ENCODE peak calls at places on chromosomes 11 and 22, in five cellular contexts. One of them, this sample, is unnamed.
A peak's percentile ranks its signal among the peaks of the same experiment; 100 is the strongest.

GRCh38 chr11:44617671-44618461 is 52.4 kb downstream of the CD82 start:
- DNase-seq in GM12891: no peak
- DNase-seq in ovary: no peak
- DNase-seq in erythroblast: no peak
- DNase-seq in sigmoid colon: peak; percentile 55
- DNase-seq in this sample: no peak

GRCh38 chr11:110565690-110566336 is 136.1 kb downstream of the FDX1 start:
- DNase-seq in GM12891: no peak
- DNase-seq in ovary: no peak
- DNase-seq in erythroblast: no peak
- DNase-seq in sigmoid colon: no peak
- DNase-seq in this sample: peak; percentile 8

GRCh38 chr11:64971421-64972233 is at the start of gene MAJIN:
- DNase-seq in GM12891: peak; percentile 83
- DNase-seq in ovary: peak; percentile 89
- DNase-seq in erythroblast: peak; percentile 85
- DNase-seq in sigmoid colon: peak; percentile 93
- DNase-seq in this sample: peak; percentile 55

GRCh38 chr11:74019104-74019738 is 10.3 kb upstream of the UCP3 start:
- DNase-seq in GM12891: no peak
- DNase-seq in ovary: no peak
- DNase-seq in erythroblast: peak; percentile 51
- DNase-seq in sigmoid colon: no peak
- DNase-seq in this sample: no peak

GRCh38 chr11:44775366-44776356 is 48.9 kb downstream of the TSPAN18 start:
- DNase-seq in GM12891: peak; percentile 44
- DNase-seq in ovary: no peak
- DNase-seq in erythroblast: peak; percentile 70
- DNase-seq in sigmoid colon: peak; percentile 81
- DNase-seq in this sample: peak; percentile 10

GRCh38 chr11:82733444-82734119 is at the start of gene FAM181B:
- DNase-seq in GM12891: peak; percentile 37
- DNase-seq in ovary: peak; percentile 68
- DNase-seq in erythroblast: peak; percentile 52
- DNase-seq in sigmoid colon: peak; percentile 72
- DNase-seq in this sample: no peak

GRCh38 chr11:13862845-13863392 is 99.6 kb upstream of the SPON1 start:
- DNase-seq in GM12891: no peak
- DNase-seq in ovary: no peak
- DNase-seq in erythroblast: no peak
- DNase-seq in sigmoid colon: no peak
- DNase-seq in this sample: no peak

GRCh38 chr11:9228086-9228485 is 37.1 kb downstream of the DENND5A start:
- DNase-seq in GM12891: no peak
- DNase-seq in ovary: no peak
- DNase-seq in erythroblast: no peak
- DNase-seq in sigmoid colon: no peak
- DNase-seq in this sample: no peak

GRCh38 chr11:8082391-8083087 is 1.5 kb downstream of the TUB start:
- DNase-seq in GM12891: no peak
- DNase-seq in ovary: no peak
- DNase-seq in erythroblast: no peak
- DNase-seq in sigmoid colon: no peak
- DNase-seq in this sample: no peak

GRCh38 chr22:49046546-49047305 is 780.9 kb downstream of the BRD1 start:
- DNase-seq in GM12891: peak; percentile 67
- DNase-seq in ovary: no peak
- DNase-seq in erythroblast: peak; percentile 24
- DNase-seq in sigmoid colon: no peak
- DNase-seq in this sample: no peak

GRCh38 chr22:23207786-23208325 is 27.5 kb downstream of the BCR start:
- DNase-seq in GM12891: no peak
- DNase-seq in ovary: no peak
- DNase-seq in erythroblast: no peak
- DNase-seq in sigmoid colon: no peak
- DNase-seq in this sample: no peak

GRCh38 chr11:29129850-29130249 is 887.0 kb downstream of the KCNA4 start:
- DNase-seq in GM12891: no peak
- DNase-seq in ovary: no peak
- DNase-seq in erythroblast: no peak
- DNase-seq in sigmoid colon: no peak
- DNase-seq in this sample: no peak

GRCh38 chr11:58640386-58641023 is 18.0 kb downstream of the CNTF start:
- DNase-seq in GM12891: no peak
- DNase-seq in ovary: no peak
- DNase-seq in erythroblast: no peak
- DNase-seq in sigmoid colon: no peak
- DNase-seq in this sample: no peak

GRCh38 chr22:24554316-24555159 is at the start of gene GUCD1:
- DNase-seq in GM12891: no peak
- DNase-seq in ovary: no peak
- DNase-seq in erythroblast: peak; percentile 63
- DNase-seq in sigmoid colon: no peak
- DNase-seq in this sample: peak; percentile 24
- TF ChIP-seq POLR2A in GM12891: peak; percentile 3
- TF ChIP-seq POLR2A in ovary: peak; percentile 74
- TF ChIP-seq POLR2A in erythroblast: peak; percentile 67
- TF ChIP-seq POLR2A in sigmoid colon: peak; percentile 51
- TF ChIP-seq POLR2A in this sample: peak; percentile 82

DNA sequence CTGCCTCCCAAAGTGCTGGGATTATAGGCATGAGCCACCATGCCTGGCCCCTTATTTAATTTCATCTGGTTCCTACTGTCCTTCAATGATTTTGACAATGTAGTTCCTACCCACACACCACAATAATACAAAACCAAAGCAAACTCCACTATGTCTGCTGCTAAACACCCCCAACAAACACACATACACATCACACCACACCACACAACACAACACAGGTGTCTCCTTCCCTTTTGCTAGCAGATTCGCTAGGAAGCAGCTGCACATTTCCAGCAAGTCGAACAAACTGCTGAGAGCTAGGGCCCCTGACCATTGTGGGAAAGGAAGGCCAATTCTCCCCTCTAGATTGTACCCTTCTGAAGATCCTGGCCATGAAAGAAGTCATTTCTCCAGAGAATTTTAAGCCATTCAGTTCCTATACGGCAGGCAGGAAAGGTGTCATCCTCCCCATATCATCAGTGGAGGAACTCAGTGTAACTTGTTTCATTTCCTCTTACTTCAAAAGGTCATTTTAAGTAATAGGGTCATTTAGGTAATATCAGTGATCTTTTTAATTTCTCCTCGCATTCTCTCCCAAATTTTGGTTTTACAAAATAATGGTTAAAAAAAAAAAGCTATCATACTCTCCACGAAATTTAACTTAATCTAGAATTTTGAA is 18.5 kb downstream of the NUMA1 start:
- DNase-seq in GM12891: no peak
- DNase-seq in ovary: no peak
- DNase-seq in erythroblast: no peak
- DNase-seq in sigmoid colon: no peak
- DNase-seq in this sample: no peak
- TF ChIP-seq POLR2A in GM12891: no peak
- TF ChIP-seq POLR2A in ovary: no peak
- TF ChIP-seq POLR2A in erythroblast: no peak
- TF ChIP-seq POLR2A in sigmoid colon: no peak
- TF ChIP-seq POLR2A in this sample: no peak

GRCh38 chr11:118434553-118435232 is 1.6 kb upstream of the KMT2A start:
- DNase-seq in GM12891: no peak
- DNase-seq in ovary: peak; percentile 50
- DNase-seq in erythroblast: peak; percentile 62
- DNase-seq in sigmoid colon: peak; percentile 67
- DNase-seq in this sample: peak; percentile 14

GRCh38 chr11:118436639-118437045 is 350 bp downstream of the KMT2A start:
- DNase-seq in GM12891: no peak
- DNase-seq in ovary: no peak
- DNase-seq in erythroblast: peak; percentile 73
- DNase-seq in sigmoid colon: peak; percentile 60
- DNase-seq in this sample: no peak

GRCh38 chr11:118435233-118435892 is 929 bp upstream of the KMT2A start:
- DNase-seq in GM12891: peak; percentile 56
- DNase-seq in ovary: peak; percentile 61
- DNase-seq in erythroblast: peak; percentile 75
- DNase-seq in sigmoid colon: peak; percentile 72
- DNase-seq in this sample: peak; percentile 26

GRCh38 chr11:118437046-118437735 is 899 bp downstream of the KMT2A start:
- DNase-seq in GM12891: peak; percentile 10
- DNase-seq in ovary: peak; percentile 71
- DNase-seq in erythroblast: peak; percentile 86
- DNase-seq in sigmoid colon: peak; percentile 80
- DNase-seq in this sample: peak; percentile 44

GRCh38 chr11:118435893-118436624 is at the start of gene KMT2A:
- DNase-seq in GM12891: peak; percentile 77
- DNase-seq in ovary: peak; percentile 99
- DNase-seq in erythroblast: peak; percentile 97
- DNase-seq in sigmoid colon: peak; percentile 99
- DNase-seq in this sample: peak; percentile 97
- TF ChIP-seq POLR2A in GM12891: peak; percentile 16
- TF ChIP-seq POLR2A in ovary: peak; percentile 50
- TF ChIP-seq POLR2A in erythroblast: peak; percentile 46
- TF ChIP-seq POLR2A in sigmoid colon: no peak
- TF ChIP-seq POLR2A in this sample: peak; percentile 42

DNA sequence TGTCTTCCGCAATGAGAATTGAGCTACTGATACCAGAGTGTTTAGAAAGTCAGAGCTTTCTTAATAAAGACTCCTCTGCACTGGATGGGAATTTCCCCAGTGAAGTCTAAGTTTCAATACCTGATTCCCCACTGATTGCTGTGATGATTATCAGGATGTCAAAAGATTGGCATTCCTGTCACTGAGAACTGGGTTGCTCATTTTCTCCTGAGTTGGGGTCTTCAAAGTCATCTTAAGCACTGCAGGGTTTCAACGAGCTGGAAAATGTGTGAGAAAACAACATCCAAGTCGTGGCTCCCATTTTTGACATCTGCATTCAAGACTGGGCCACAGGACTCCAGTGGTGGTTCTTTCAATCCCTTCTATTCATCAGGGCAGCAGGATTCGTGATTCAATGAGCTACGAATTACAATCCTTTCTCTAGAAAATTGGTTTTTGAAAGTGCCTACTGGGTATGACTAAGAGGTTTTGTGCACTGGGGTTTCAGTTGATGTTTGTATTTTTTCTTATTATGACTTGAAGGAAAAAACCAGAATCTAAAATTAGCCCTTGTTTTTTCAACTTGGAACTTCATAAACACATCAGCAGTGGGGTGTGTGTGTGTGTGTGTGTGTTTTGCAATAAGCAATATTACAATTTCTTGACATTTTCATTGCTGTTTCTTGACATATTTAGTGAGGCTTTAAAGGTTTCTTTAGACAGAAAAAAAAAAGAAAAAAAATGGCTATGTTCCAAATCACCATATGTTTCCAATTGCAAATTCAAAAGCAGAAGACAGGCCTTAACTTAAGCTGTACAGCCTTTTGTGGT is 233.0 kb downstream of the FAM76B start:
- DNase-seq in GM12891: peak; percentile 7
- DNase-seq in ovary: no peak
- DNase-seq in erythroblast: no peak
- DNase-seq in sigmoid colon: no peak
- DNase-seq in this sample: no peak
- TF ChIP-seq POLR2A in GM12891: no peak
- TF ChIP-seq POLR2A in ovary: no peak
- TF ChIP-seq POLR2A in erythroblast: no peak
- TF ChIP-seq POLR2A in sigmoid colon: no peak
- TF ChIP-seq POLR2A in this sample: no peak

GRCh38 chr11:118524757-118525465 is 2.4 kb upstream of the TTC36 start:
- DNase-seq in GM12891: no peak
- DNase-seq in ovary: no peak
- DNase-seq in erythroblast: no peak
- DNase-seq in sigmoid colon: no peak
- DNase-seq in this sample: no peak

GRCh38 chr11:118527109-118527508 is at the start of gene TTC36:
- DNase-seq in GM12891: no peak
- DNase-seq in ovary: no peak
- DNase-seq in erythroblast: no peak
- DNase-seq in sigmoid colon: no peak
- DNase-seq in this sample: no peak

GRCh38 chr11:118528511-118528910 is 1.2 kb downstream of the TTC36 start:
- DNase-seq in GM12891: no peak
- DNase-seq in ovary: no peak
- DNase-seq in erythroblast: no peak
- DNase-seq in sigmoid colon: no peak
- DNase-seq in this sample: no peak

GRCh38 chr11:118524356-118524755 is 2.9 kb upstream of the TTC36 start:
- DNase-seq in GM12891: no peak
- DNase-seq in ovary: no peak
- DNase-seq in erythroblast: no peak
- DNase-seq in sigmoid colon: no peak
- DNase-seq in this sample: no peak

DNA sequence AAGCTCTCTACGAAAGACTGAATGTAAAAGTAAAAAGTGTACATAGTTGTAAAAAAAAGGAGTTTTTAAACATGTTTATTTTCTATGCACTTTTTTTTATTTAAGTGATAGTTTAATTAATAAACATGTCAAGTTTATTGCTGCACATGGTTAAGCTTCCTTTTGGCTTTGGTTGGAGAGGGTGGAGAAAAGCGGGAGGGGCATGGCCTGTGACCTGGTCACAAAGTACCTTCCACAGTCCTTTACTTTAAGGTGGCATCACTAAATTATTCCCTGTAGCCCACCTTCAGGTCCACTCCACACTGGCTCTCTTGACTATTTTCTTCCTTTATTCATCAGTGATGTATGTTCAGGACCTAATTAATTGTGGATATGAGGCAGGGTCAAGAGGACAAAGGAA is 586 bp upstream of the TTC36 start:
- DNase-seq in GM12891: no peak
- DNase-seq in ovary: no peak
- DNase-seq in erythroblast: no peak
- DNase-seq in sigmoid colon: no peak
- DNase-seq in this sample: no peak
- TF ChIP-seq POLR2A in GM12891: no peak
- TF ChIP-seq POLR2A in ovary: no peak
- TF ChIP-seq POLR2A in erythroblast: no peak
- TF ChIP-seq POLR2A in sigmoid colon: no peak
- TF ChIP-seq POLR2A in this sample: no peak

This sample was measured in prostate gland.